ENCODE peak calls at places on chromosome 21, in nine cellular contexts. I is MM.1S, R is neural progenitor cell, K is hepatocyte, C is HCT116, Y is astrocyte, A is PC-3, S is endothelial cell of umbilical vein, W is GM23248. Q is an unnamed sample. For H4K20me1, the result is how much of the 10 kb centered on the place peaks cover.

GRCh38 chr21:32772281-32773047 is 909 bp upstream of the PAXBP1 start:
- DNase-seq in I (peak), R (peak), K (peak), C (no peak), Y (peak), A (peak), S (peak), W (peak), Q (peak)

GRCh38 chr21:15732290-15732995 is 2.7 kb downstream of the USP25 start:
- DNase-seq in I (peak), R (no peak), K (peak), C (no peak), Y (no peak), A (peak), S (peak), W (peak), Q (peak)

GRCh38 chr21:42164064-42164789 is 54.7 kb upstream of the ABCG1 start:
- DNase-seq in I (peak), R (peak), K (peak), C (peak), Y (no peak), A (peak), S (peak), W (no peak), Q (no peak)

GRCh38 chr21:26756491-26757159 is 88.6 kb downstream of the ADAMTS1 start:
- DNase-seq in I (no peak), R (no peak), K (no peak), C (no peak), Y (peak), A (no peak), S (no peak), W (peak), Q (peak)

GRCh38 chr21:42829417-42829816 is 49.9 kb downstream of the WDR4 start:
- DNase-seq in I (no peak), R (no peak), K (no peak), C (no peak), Y (no peak), A (no peak), S (no peak), W (no peak), Q (no peak)

GRCh38 chr21:27424601-27425000 is 457.7 kb upstream of the ADAMTS5 start:
- DNase-seq in I (no peak), R (no peak), K (no peak), C (no peak), Y (peak), A (no peak), S (no peak), W (peak), Q (no peak)

GRCh38 chr21:32578107-32578691 is 7.1 kb downstream of the TCP10L start:
- DNase-seq in I (no peak), R (peak), K (no peak), C (peak), Y (no peak), A (peak), S (peak), W (peak), Q (peak)

GRCh38 chr21:32592929-32593502 is 7.7 kb upstream of the TCP10L start:
- DNase-seq in I (no peak), R (no peak), K (peak), C (no peak), Y (no peak), A (no peak), S (no peak), W (no peak), Q (no peak)

GRCh38 chr21:43277481-43278351 is 108.9 kb downstream of the CRYAA start:
- DNase-seq in I (no peak), R (peak), K (no peak), C (no peak), Y (no peak), A (no peak), S (no peak), W (no peak), Q (no peak)

GRCh38 chr21:35044770-35045538 is 4.1 kb downstream of the RUNX1 start:
- DNase-seq in I (no peak), R (no peak), K (no peak), C (no peak), Y (no peak), A (no peak), S (no peak), W (no peak), Q (no peak)

GRCh38 chr21:40841524-40842196 is 5.3 kb downstream of the DSCAM start:
- DNase-seq in I (peak), R (peak), K (peak), C (no peak), Y (peak), A (peak), S (no peak), W (no peak), Q (no peak)

GRCh38 chr21:42514883-42515228 is 1.2 kb downstream of the SLC37A1 start:
- DNase-seq in I (no peak), R (no peak), K (no peak), C (no peak), Y (no peak), A (peak), S (no peak), W (no peak), Q (no peak)

GRCh38 chr21:27298465-27298864 is 331.6 kb upstream of the ADAMTS5 start:
- DNase-seq in I (no peak), R (peak), K (no peak), C (no peak), Y (no peak), A (no peak), S (no peak), W (no peak), Q (peak)

GRCh38 chr21:17537299-17537698 is 24.5 kb downstream of the CXADR start:
- DNase-seq in I (no peak), R (no peak), K (no peak), C (no peak), Y (no peak), A (peak), S (peak), W (no peak), Q (no peak)

DNA sequence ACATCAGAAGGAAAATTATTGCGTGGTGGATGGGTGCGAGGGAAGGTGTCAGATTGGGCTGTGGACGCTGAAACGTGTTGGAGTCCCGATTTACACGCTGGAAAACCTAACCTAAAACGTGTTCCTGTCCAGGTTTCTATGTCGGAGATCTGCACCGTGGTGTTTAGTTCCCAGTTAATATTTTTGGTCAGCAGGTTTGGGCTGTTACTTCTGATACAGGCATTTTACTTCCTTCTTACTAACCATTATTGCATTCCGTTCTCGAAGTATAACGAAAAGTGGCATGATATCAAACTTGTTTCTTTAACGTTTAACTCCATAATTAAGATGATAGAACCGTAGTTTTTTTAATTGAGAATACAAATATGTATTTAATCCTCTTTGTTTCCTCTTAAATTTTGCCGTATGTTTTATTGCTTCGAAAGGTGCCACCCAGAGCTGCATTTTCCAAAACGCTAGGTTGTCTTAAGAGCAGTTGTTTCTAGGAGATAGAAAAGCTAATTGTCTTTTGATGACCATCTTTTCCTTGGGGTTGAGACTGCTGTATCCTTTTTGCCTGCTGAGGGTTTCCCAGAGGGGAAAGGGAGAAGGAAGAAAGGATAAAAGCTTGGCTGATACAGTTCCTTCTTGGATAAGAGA is 1.3 kb downstream of the ADARB1 start:
- DNase-seq in I (no peak), R (no peak), K (no peak), C (no peak), Y (no peak), A (peak), S (peak), W (peak), Q (peak)
- TF ChIP-seq EZH2 in I (no peak), R (peak), K (no peak), C (no peak), Y (no peak), A (no peak), S (no peak), W (no peak), Q (peak)

GRCh38 chr21:38662224-38662568 is 143.5 kb upstream of the ETS2 start:
- DNase-seq in I (no peak), R (no peak), K (no peak), C (no peak), Y (no peak), A (no peak), S (no peak), W (no peak), Q (no peak)
- H3K4me3 ChIP-seq in I (no peak), R (no peak), K (peak), C (no peak), Y (no peak), A (no peak), S (no peak), W (peak), Q (no peak)

GRCh38 chr21:46247699-46248460 is 19.3 kb upstream of the LSS start:
- DNase-seq in I (no peak), R (no peak), K (no peak), C (no peak), Y (no peak), A (no peak), S (no peak), W (no peak), Q (no peak)

GRCh38 chr21:46245213-46245915 is 16.8 kb upstream of the LSS start:
- DNase-seq in I (no peak), R (no peak), K (no peak), C (no peak), Y (no peak), A (no peak), S (no peak), W (no peak), Q (no peak)

GRCh38 chr21:46250146-46250725 is 21.7 kb upstream of the LSS start:
- DNase-seq in I (no peak), R (no peak), K (no peak), C (no peak), Y (no peak), A (no peak), S (no peak), W (no peak), Q (no peak)

GRCh38 chr21:46246345-46246744 is 17.8 kb upstream of the LSS start:
- DNase-seq in I (no peak), R (no peak), K (no peak), C (no peak), Y (no peak), A (no peak), S (no peak), W (no peak), Q (no peak)

DNA sequence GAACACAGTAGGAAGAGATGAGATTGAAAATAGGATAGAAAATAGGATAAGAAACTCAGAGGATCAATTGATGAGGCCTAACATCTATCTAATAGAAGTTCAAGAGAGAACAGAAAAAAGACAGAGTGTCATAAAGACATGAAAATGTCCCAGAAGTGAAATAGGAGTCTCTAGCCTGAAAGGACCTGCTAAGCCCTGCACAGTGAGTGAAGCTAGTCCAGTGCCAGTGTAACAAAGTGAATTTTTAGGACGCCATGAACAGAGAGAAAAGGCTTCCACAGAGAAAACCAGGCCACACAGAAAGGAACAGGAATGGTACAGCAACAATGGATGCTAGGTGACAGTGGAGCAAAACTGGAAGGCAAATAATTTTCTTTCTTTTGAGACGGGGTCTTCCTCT is 20.3 kb upstream of the LSS start:
- DNase-seq in I (no peak), R (no peak), K (no peak), C (no peak), Y (no peak), A (no peak), S (no peak), W (no peak), Q (no peak)
- H4K20me1 ChIP-seq in I (under half), R (under half), K (under half), C (under half), Y (under half), A (under half), S (under half), W (under half), Q (under half)

GRCh38 chr21:36704958-36705678 is 6.2 kb downstream of the SIM2 start:
- DNase-seq in I (no peak), R (peak), K (no peak), C (no peak), Y (no peak), A (no peak), S (no peak), W (no peak), Q (no peak)
- TF ChIP-seq EZH2 in I (no peak), R (peak), K (peak), C (no peak), Y (peak), A (no peak), S (peak), W (peak), Q (peak)

DNA sequence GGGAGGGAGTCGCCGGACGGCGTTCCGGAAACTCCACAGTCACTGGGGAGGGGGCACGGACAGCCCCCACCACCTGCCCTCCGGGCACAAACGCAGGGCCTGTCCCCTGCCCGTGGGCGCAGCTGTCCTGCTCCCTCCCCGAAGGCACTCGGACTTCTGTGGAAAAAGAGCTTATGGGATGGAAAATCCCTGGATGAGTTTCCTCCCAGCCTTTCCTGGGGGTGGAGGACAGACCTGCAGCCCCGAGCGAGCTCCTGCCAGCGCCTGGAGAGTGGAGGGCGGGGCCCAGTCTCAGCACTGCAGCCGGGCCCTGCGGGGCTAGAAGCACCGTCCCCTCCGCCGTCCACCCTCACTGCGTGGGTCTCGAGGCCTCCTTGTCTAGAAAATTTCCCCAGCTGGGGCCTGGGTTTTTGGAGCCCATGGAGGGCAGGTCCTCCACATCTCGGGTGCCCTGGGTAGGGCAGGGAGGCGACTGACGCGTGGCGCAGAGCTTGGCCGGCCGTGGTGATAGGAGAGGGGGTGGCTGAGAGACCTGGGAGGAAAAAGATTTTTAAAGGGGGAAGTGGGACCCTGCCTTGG is 6.5 kb upstream of the COL6A1 start:
- DNase-seq in I (no peak), R (peak), K (peak), C (peak), Y (peak), A (peak), S (no peak), W (peak), Q (no peak)
- H3K4me3 ChIP-seq in I (no peak), R (peak), K (no peak), C (peak), Y (peak), A (peak), S (no peak), W (peak), Q (peak)

DNA sequence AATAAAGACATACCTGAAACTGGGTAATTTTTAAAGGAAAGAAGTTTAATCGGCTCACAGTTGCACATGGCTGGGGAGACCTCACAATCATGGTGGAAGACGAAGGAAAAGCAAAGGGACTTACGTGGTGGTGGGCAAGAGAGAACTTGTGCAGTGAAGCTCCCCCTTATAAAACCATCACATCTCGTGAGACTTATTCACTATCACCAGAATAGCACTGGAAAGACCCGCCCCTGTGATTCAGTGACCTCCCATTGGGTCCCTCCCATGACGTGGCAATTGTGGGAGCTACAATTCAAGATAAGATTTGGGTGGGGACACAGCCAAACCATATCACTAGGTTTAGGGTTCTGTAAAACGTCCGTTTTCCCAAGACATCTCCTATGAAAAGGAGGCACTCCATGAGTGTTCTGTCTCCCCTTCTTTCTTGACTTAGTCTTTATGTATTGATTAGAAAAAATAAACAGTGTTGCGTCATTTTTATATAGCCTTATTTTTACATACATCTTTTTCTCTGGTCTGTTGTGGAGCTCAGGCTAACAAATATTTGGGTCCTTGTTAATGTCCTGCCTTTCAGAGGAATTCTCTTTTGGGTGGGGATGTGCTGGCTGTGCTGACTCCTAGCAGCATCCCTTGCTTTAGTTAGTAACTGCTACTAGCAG is 23.3 kb downstream of the BACH1 start:
- DNase-seq in I (no peak), R (no peak), K (no peak), C (no peak), Y (no peak), A (no peak), S (no peak), W (no peak), Q (no peak)
- H4K20me1 ChIP-seq in I (under half), R (under half), K (half or more), C (under half), Y (half or more), A (under half), S (under half), W (under half), Q (under half)

DNA sequence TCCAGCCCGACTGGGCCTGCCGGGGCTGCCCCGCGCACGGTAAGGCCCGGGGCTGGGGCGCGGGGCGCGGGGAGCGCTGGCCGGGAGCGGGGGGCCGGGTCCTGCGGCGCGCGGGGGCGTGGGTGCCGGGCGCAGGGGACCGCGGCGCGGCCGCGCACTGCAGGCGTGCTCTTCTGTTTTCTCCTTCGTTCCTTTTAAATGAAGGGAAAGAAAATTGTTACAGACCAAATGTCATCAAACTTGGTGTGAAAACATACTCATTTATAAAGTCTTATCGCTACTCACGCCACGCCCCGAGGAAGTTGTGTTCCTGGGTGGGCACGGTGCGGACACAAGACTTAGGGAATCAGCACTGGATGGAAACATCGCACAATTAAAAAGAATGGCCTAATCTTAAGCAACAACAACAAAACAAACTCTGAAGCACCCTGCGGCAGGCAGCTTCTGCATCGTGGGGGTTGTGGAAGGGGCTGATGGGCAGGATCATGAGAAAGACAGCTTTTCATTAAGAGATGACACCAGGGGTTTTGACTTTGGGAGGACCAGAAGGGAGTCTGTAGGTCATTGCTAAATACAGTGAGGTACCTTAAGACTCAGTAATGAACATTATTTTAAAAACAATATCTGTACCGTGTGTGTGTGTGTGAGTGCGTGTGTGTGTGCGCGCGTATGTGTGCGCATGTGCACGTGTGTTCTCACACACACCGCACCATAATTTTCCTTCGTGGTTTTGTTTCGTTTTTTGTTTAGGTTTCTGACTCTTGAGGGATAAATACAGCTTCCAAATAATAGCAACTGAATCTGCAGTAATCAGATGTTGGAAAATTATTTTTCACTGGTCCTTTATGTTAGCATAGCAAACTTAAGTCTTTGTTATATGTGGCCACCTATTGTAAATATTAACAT is 542 bp downstream of the B3GALT5 start:
- DNase-seq in I (no peak), R (peak), K (no peak), C (no peak), Y (peak), A (no peak), S (no peak), W (no peak), Q (peak)
- TF ChIP-seq EZH2 in I (no peak), R (no peak), K (no peak), C (no peak), Y (no peak), A (no peak), S (peak), W (no peak), Q (peak)

GRCh38 chr21:46559291-46559983 is 45.4 kb downstream of the S100B start:
- DNase-seq in I (no peak), R (no peak), K (no peak), C (no peak), Y (no peak), A (no peak), S (peak), W (no peak), Q (no peak)
- H3K4me3 ChIP-seq in I (no peak), R (no peak), K (no peak), C (no peak), Y (no peak), A (no peak), S (no peak), W (no peak), Q (no peak)

GRCh38 chr21:45531393-45532215 is 10.6 kb downstream of the SLC19A1 start:
- DNase-seq in I (no peak), R (no peak), K (no peak), C (no peak), Y (no peak), A (no peak), S (no peak), W (no peak), Q (no peak)

GRCh38 chr21:45535341-45536081 is 6.7 kb downstream of the SLC19A1 start:
- DNase-seq in I (no peak), R (no peak), K (no peak), C (no peak), Y (no peak), A (no peak), S (no peak), W (no peak), Q (no peak)

GRCh38 chr21:45534591-45535331 is 7.5 kb downstream of the SLC19A1 start:
- DNase-seq in I (no peak), R (no peak), K (peak), C (no peak), Y (no peak), A (no peak), S (peak), W (no peak), Q (peak)

GRCh38 chr21:45532826-45533730 is 9.2 kb downstream of the SLC19A1 start:
- DNase-seq in I (no peak), R (no peak), K (no peak), C (no peak), Y (no peak), A (no peak), S (no peak), W (no peak), Q (no peak)

GRCh38 chr21:45533731-45534571 is 8.3 kb downstream of the SLC19A1 start:
- DNase-seq in I (no peak), R (no peak), K (no peak), C (no peak), Y (no peak), A (no peak), S (no peak), W (no peak), Q (no peak)
- H4K20me1 ChIP-seq in I (under half), R (under half), K (under half), C (under half), Y (under half), A (under half), S (under half), W (under half), Q (under half)

DNA sequence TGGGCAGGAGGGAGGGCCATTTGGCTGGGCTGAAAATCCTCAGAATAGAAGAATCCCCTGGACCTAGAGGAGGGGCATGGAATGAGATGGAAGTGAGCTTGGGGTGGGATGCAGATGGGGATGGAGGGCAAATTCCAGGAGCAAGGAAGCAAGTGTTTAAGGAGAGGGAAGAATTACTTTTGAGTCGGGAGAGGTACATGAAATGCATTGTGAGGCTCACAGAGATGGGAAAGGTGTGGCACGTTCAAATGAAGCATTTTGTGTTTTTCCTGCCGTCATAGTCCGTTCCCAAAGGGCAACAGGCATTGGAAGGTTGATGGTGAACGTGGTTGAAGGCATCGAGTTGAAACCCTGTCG is 30.5 kb downstream of the ATP5PO start:
- DNase-seq in I (no peak), R (no peak), K (no peak), C (no peak), Y (no peak), A (no peak), S (no peak), W (no peak), Q (no peak)
- TF ChIP-seq EZH2 in I (no peak), R (no peak), K (no peak), C (no peak), Y (no peak), A (no peak), S (no peak), W (no peak), Q (no peak)